ENCODE peak calls at places on chromosomes 12 and 14, in six cellular contexts. E is activated CD4-positive, CD25-positive, alpha-beta regulatory T cell treated with anti-CD3 and anti-CD28 coated beads, Interleukin-2, amount 50 U/mL, for 16 hours; X is KG1; B is NCI-H524; I is NCI-H460; Q is HFF-Myc. C is an unnamed sample.

GRCh38 chr14:95313707-95314106 is 6.0 kb downstream of the CLMN start:
- DNase-seq in I (no peak), B (no peak), X (no peak), Q (no peak), E (no peak), C (no peak)

GRCh38 chr12:95740751-95741150 is 49.8 kb downstream of the NTN4 start:
- DNase-seq in X (no peak), I (no peak), B (no peak), Q (no peak), E (no peak), C (no peak)

GRCh38 chr12:130632582-130633174 is 83.4 kb downstream of the RIMBP2 start:
- DNase-seq in X (no peak), I (no peak), E (no peak), Q (no peak), B (peak; percentile 57), C (no peak)

GRCh38 chr14:102988054-102988453 is 65.6 kb downstream of the AMN start:
- DNase-seq in I (no peak), Q (no peak), E (no peak), B (no peak), X (no peak), C (peak; percentile 41)

GRCh38 chr12:9651265-9651729 is 18.2 kb upstream of the CLEC2D start:
- DNase-seq in E (no peak), I (no peak), B (no peak), Q (no peak), X (peak; percentile 70), C (peak; percentile 66)

GRCh38 chr12:124698211-124698997 is 131.0 kb upstream of the NCOR2 start:
- DNase-seq in B (no peak), X (no peak), Q (no peak), I (no peak), E (no peak), C (no peak)

GRCh38 chr14:32366995-32367394 is 37.9 kb downstream of the AKAP6 start:
- DNase-seq in Q (no peak), E (no peak), X (no peak), I (no peak), B (no peak), C (no peak)

GRCh38 chr12:82517027-82517426 is 158.7 kb downstream of the METTL25 start:
- DNase-seq in Q (no peak), X (no peak), E (no peak), I (peak; percentile 22), B (no peak), C (peak; percentile 2)

GRCh38 chr12:18907793-18908580 is 170.1 kb downstream of the CAPZA3 start:
- DNase-seq in I (no peak), E (no peak), X (no peak), B (no peak), Q (no peak), C (no peak)

GRCh38 chr14:38256358-38256840 is 506 bp upstream of the CLEC14A start:
- DNase-seq in E (no peak), Q (no peak), I (no peak), X (no peak), B (no peak), C (no peak)

GRCh38 chr12:96226801-96227348 is 32.7 kb downstream of the ELK3 start:
- DNase-seq in B (no peak), X (no peak), E (no peak), I (no peak), Q (no peak), C (no peak)

GRCh38 chr12:75707983-75708382 is 196.6 kb upstream of the KRR1 start:
- DNase-seq in X (no peak), B (no peak), E (no peak), I (no peak), Q (no peak), C (no peak)

GRCh38 chr14:21036746-21037145 is 2.1 kb upstream of the RNASE13 start:
- DNase-seq in Q (no peak), E (no peak), B (no peak), X (no peak), I (no peak), C (no peak)

GRCh38 chr14:64825006-64825405 is 54.7 kb downstream of the SPTB start:
- DNase-seq in X (no peak), Q (no peak), I (no peak), E (no peak), B (no peak), C (no peak)

GRCh38 chr12:51240971-51241370 is 2.3 kb downstream of the DAZAP2 start:
- DNase-seq in X (no peak), E (no peak), B (no peak), Q (no peak), I (no peak), C (no peak)

GRCh38 chr14:70660967-70661871 is 19.5 kb downstream of the TTC9 start:
- DNase-seq in B (no peak), X (no peak), E (no peak), Q (no peak), I (no peak), C (no peak)

GRCh38 chr12:30896461-30896860 is 30.1 kb upstream of the TSPAN11 start:
- DNase-seq in E (no peak), Q (no peak), X (no peak), B (no peak), I (no peak), C (no peak)

GRCh38 chr14:103544627-103545218 is 15.7 kb downstream of the TRMT61A start:
- DNase-seq in E (no peak), B (no peak), Q (no peak), X (no peak), I (no peak), C (no peak)

GRCh38 chr12:23767834-23768233 is 181.6 kb downstream of the SOX5 start:
- DNase-seq in Q (no peak), E (no peak), X (no peak), I (no peak), B (no peak), C (no peak)

GRCh38 chr12:122860854-122861585 is 25.8 kb downstream of the HIP1R start:
- DNase-seq in E (no peak), I (no peak), B (no peak), X (no peak), Q (no peak), C (no peak)

GRCh38 chr14:25048170-25049126 is 1.5 kb downstream of the STXBP6 start:
- DNase-seq in E (no peak), B (no peak), Q (no peak), X (no peak), I (no peak), C (peak; percentile 83)

GRCh38 chr12:62738105-62738504 is 196.8 kb downstream of the PPM1H start:
- DNase-seq in X (no peak), I (no peak), E (no peak), Q (no peak), B (no peak), C (no peak)

GRCh38 chr14:54650331-54651017 is 83.5 kb downstream of the SAMD4A start:
- DNase-seq in E (no peak), X (no peak), B (no peak), I (peak; percentile 43), Q (peak; percentile 58), C (no peak)

GRCh38 chr12:9724023-9724422 is 8.9 kb downstream of the CLECL1 start:
- DNase-seq in Q (no peak), I (no peak), B (no peak), X (no peak), E (no peak), C (no peak)

GRCh38 chr12:118371354-118372282 is 1.1 kb downstream of the TAOK3 start:
- DNase-seq in X (no peak), I (no peak), E (no peak), Q (no peak), B (no peak), C (peak; percentile 60)

GRCh38 chr12:48973992-48974673 is 2.6 kb upstream of the WNT10B start:
- DNase-seq in B (no peak), E (no peak), Q (no peak), I (no peak), X (no peak), C (peak; percentile 58)

GRCh38 chr12:120903382-120903817 is 758 bp downstream of the SPPL3 start:
- DNase-seq in B (no peak), Q (no peak), X (no peak), E (peak; percentile 31), I (no peak), C (peak; percentile 70)

GRCh38 chr14:57982802-57983201 is 116.9 kb upstream of the SLC35F4 start:
- DNase-seq in E (no peak), B (peak; percentile 87), Q (no peak), X (no peak), I (no peak), C (no peak)

GRCh38 chr12:77058740-77059139 is 6.6 kb downstream of the E2F7 start:
- DNase-seq in X (no peak), B (no peak), E (no peak), Q (no peak), I (no peak), C (no peak)

GRCh38 chr12:123264642-123265041 is 7.0 kb downstream of the CDK2AP1 start:
- DNase-seq in X (no peak), B (no peak), I (peak; percentile 9), Q (no peak), E (no peak), C (peak; percentile 33)

C was measured in erythroblast.